ENCODE peak calls at places on chromosomes 3 and 15, in seven cellular contexts. Q is NCI-H1092, U is NCI-H2107, L is left ventricle myocardium inferior, X is thyroid gland, F is hepatocyte, T is EH. E is an unnamed sample.

GRCh38 chr3:123799544-123800351 is 84.4 kb downstream of the MYLK start:
- DNase-seq in Q (no peak), X (peak; percentile 9), F (peak; percentile 55), L (no peak), T (peak; percentile 73), U (no peak), E (no peak)

GRCh38 chr3:57605683-57606082 is 8.5 kb upstream of the ARF4 start:
- DNase-seq in L (no peak), Q (no peak), U (no peak), X (no peak), T (no peak), F (no peak), E (no peak)

GRCh38 chr3:94246136-94246535 is 183.3 kb downstream of the NSUN3 start:
- DNase-seq in F (no peak), L (no peak), X (no peak), T (no peak), U (no peak), Q (no peak), E (no peak)

GRCh38 chr3:87109431-87109830 is 117.7 kb upstream of the CHMP2B start:
- DNase-seq in T (no peak), U (no peak), L (no peak), Q (no peak), X (no peak), F (no peak), E (no peak)

GRCh38 chr15:31239409-31239808 is 87.2 kb upstream of the KLF13 start:
- DNase-seq in L (no peak), Q (no peak), T (no peak), X (no peak), U (no peak), F (no peak), E (no peak)

GRCh38 chr3:152290374-152290773 is 21.6 kb downstream of the MBNL1 start:
- DNase-seq in Q (no peak), X (no peak), F (no peak), L (no peak), U (no peak), T (no peak), E (no peak)

GRCh38 chr3:184016820-184017671 is 638 bp downstream of the ABCC5 start:
- DNase-seq in L (peak; percentile 66), T (peak; percentile 63), F (peak; percentile 81), X (peak; percentile 51), Q (peak; percentile 50), U (peak; percentile 54), E (peak; percentile 73)

GRCh38 chr3:36876181-36876936 is 68.5 kb downstream of the TRANK1 start:
- DNase-seq in F (no peak), X (no peak), L (no peak), T (no peak), U (no peak), Q (no peak), E (no peak)

GRCh38 chr15:82530006-82530405 is 10.3 kb downstream of the RPS17 start:
- DNase-seq in T (no peak), Q (no peak), F (no peak), L (no peak), U (no peak), X (no peak), E (no peak)

GRCh38 chr3:121796970-121797369 is 37.9 kb downstream of the IQCB1 start:
- DNase-seq in Q (no peak), F (no peak), U (no peak), X (no peak), T (no peak), L (no peak), E (no peak)

GRCh38 chr3:27885641-27886040 is 163.5 kb upstream of the EOMES start:
- DNase-seq in X (no peak), T (no peak), L (no peak), Q (no peak), F (no peak), U (no peak), E (no peak)

GRCh38 chr3:151550642-151551041 is 89.8 kb upstream of the IGSF10 start:
- DNase-seq in T (no peak), X (no peak), Q (no peak), U (no peak), F (no peak), L (no peak), E (no peak)

GRCh38 chr3:112773-113172 is 83.8 kb upstream of the CHL1 start:
- DNase-seq in F (no peak), T (no peak), U (no peak), L (no peak), Q (no peak), X (no peak), E (no peak)

GRCh38 chr15:78925076-78925624 is 19.7 kb downstream of the CTSH start:
- DNase-seq in X (no peak), U (no peak), T (no peak), L (no peak), F (no peak), Q (no peak), E (no peak)

GRCh38 chr3:46856576-46857471 is 6.4 kb downstream of the MYL3 start:
- DNase-seq in L (peak; percentile 32), X (no peak), T (no peak), U (no peak), Q (no peak), F (no peak), E (peak; percentile 53)

GRCh38 chr3:139043554-139044365 is 932 bp downstream of the PRR23C start:
- DNase-seq in F (no peak), T (no peak), U (no peak), Q (no peak), X (no peak), L (no peak), E (no peak)

GRCh38 chr15:91469627-91470567 is 369.8 kb downstream of the SV2B start:
- DNase-seq in Q (no peak), F (no peak), U (no peak), L (no peak), T (no peak), X (no peak), E (no peak)

GRCh38 chr3:124229407-124229806 is 237.5 kb upstream of the ROPN1 start:
- DNase-seq in Q (no peak), T (no peak), U (no peak), L (no peak), X (no peak), F (no peak), E (no peak)

GRCh38 chr15:42491540-42492225 is 742 bp upstream of the ZNF106 start:
- DNase-seq in F (peak; percentile 20), X (no peak), L (no peak), Q (no peak), U (no peak), T (peak; percentile 82), E (no peak)

GRCh38 chr3:86845731-86846130 is 145.2 kb downstream of the VGLL3 start:
- DNase-seq in X (no peak), Q (no peak), T (no peak), F (no peak), U (no peak), L (no peak), E (no peak)

GRCh38 chr3:158369279-158369678 is 201.7 kb upstream of the MLF1 start:
- DNase-seq in F (no peak), L (no peak), T (no peak), X (no peak), Q (no peak), U (no peak), E (no peak)

GRCh38 chr3:125140011-125140813 is 72.3 kb downstream of the SLC12A8 start:
- DNase-seq in L (no peak), F (no peak), X (no peak), U (no peak), Q (no peak), T (peak; percentile 95), E (no peak)

GRCh38 chr3:69282191-69282590 is 103.7 kb downstream of the FRMD4B start:
- DNase-seq in Q (no peak), U (no peak), L (no peak), X (no peak), T (no peak), F (no peak), E (no peak)

GRCh38 chr3:163655021-163655420 is 1423.3 kb downstream of the SI start:
- DNase-seq in F (no peak), L (no peak), X (no peak), U (no peak), Q (no peak), T (no peak), E (no peak)